ENCODE peak calls at places on chromosomes 12 and 14, in six cellular contexts. K is neuronal stem cell, Z is H9, H is mesendoderm, V is mesenchymal stem cell, C is IMR-90. F is an unnamed sample.

GRCh38 chr14:71764701-71765347 is 167.4 kb upstream of the RGS6 start:
- DNase-seq in K (no peak), Z (no peak), H (no peak), V (peak), C (peak), F (no peak)

GRCh38 chr12:111368291-111368683 is 608 bp downstream of the PHETA1 start:
- DNase-seq in K (peak), Z (no peak), H (no peak), V (peak), C (no peak), F (no peak)

GRCh38 chr14:101559624-101560533 is 1.4 kb upstream of the DIO3 start:
- DNase-seq in K (no peak), Z (peak), H (peak), V (no peak), C (peak), F (peak)

GRCh38 chr14:89407856-89408255 is 9.2 kb downstream of the FOXN3 start:
- DNase-seq in K (no peak), Z (no peak), H (peak), V (peak), C (peak), F (peak)

GRCh38 chr14:24816929-24817637 is 183.1 kb upstream of the GZMB start:
- DNase-seq in K (no peak), Z (no peak), H (no peak), V (no peak), C (no peak), F (no peak)

GRCh38 chr12:57031228-57031670 is 14.9 kb upstream of the TAC3 start:
- DNase-seq in K (no peak), Z (no peak), H (peak), V (no peak), C (no peak), F (no peak)

GRCh38 chr14:60183724-60184596 is 18.8 kb upstream of the DHRS7 start:
- DNase-seq in K (peak), Z (no peak), H (peak), V (peak), C (peak), F (peak)

GRCh38 chr14:100147181-100147631 is 12.2 kb downstream of the DEGS2 start:
- DNase-seq in K (no peak), Z (no peak), H (no peak), V (no peak), C (no peak), F (no peak)

GRCh38 chr12:123094349-123095073 is 56.4 kb downstream of the PITPNM2 start:
- DNase-seq in K (no peak), Z (no peak), H (no peak), V (peak), C (peak), F (peak)

GRCh38 chr12:86660488-86661171 is 404.4 kb upstream of the MGAT4C start:
- DNase-seq in K (no peak), Z (no peak), H (peak), V (peak), C (peak), F (no peak)

GRCh38 chr14:74985806-74986205 is 16.9 kb upstream of the EIF2B2 start:
- DNase-seq in K (no peak), Z (no peak), H (no peak), V (no peak), C (no peak), F (no peak)

GRCh38 chr12:54933381-54933780 is 51.2 kb downstream of the TESPA1 start:
- DNase-seq in K (no peak), Z (no peak), H (peak), V (no peak), C (peak), F (peak)

GRCh38 chr12:32566663-32567634 is 112.2 kb upstream of the DNM1L start:
- DNase-seq in K (no peak), Z (no peak), H (peak), V (no peak), C (peak), F (no peak)

GRCh38 chr12:58711968-58712367 is 208.3 kb downstream of the LRIG3 start:
- DNase-seq in K (no peak), Z (no peak), H (no peak), V (peak), C (peak), F (no peak)
- H2BK120ac ChIP-seq in K (no peak), Z (no peak), H (no peak), V (no peak), C (peak), F (no peak)

DNA sequence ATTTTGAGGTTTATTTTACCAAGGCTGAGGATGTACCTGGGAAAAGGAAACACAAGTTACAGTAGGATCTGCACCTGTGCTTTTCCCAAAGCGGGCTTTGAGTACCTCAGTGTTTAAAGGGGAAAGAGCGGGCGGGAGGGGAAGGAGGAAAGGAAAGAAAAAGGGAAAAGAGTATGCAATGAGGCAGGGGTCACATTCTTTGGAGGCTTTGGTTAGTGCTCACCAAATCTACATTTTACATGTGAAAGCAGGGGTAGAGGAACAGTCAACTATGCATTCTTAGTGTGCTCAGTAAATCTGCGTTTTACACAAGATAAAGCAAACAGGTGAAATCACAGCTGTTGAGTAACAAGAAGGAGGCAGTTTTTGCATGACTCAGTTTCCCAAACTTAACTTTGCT is 242.2 kb downstream of the TMEM132C start:
- DNase-seq in K (no peak), Z (no peak), H (peak), V (no peak), C (no peak), F (no peak)
- H2BK120ac ChIP-seq in K (no peak), Z (no peak), H (no peak), V (no peak), C (no peak), F (no peak)

GRCh38 chr14:77805703-77806102 is 5.8 kb downstream of the ADCK1 start:
- DNase-seq in K (no peak), Z (no peak), H (no peak), V (no peak), C (no peak), F (no peak)

GRCh38 chr14:77799863-77800730 is at the start of gene ADCK1:
- DNase-seq in K (peak), Z (peak), H (peak), V (peak), C (peak), F (peak)

GRCh38 chr14:77804592-77804991 is 4.7 kb downstream of the ADCK1 start:
- DNase-seq in K (no peak), Z (peak), H (peak), V (no peak), C (no peak), F (peak)

GRCh38 chr14:77800814-77801213 is 905 bp downstream of the ADCK1 start:
- DNase-seq in K (no peak), Z (no peak), H (no peak), V (no peak), C (no peak), F (no peak)
- H2BK120ac ChIP-seq in K (no peak), Z (no peak), H (no peak), V (no peak), C (no peak), F (no peak)

GRCh38 chr14:90510208-90510607 is 113.4 kb downstream of the CALM1 start:
- DNase-seq in K (no peak), Z (peak), H (no peak), V (no peak), C (no peak), F (peak)
- H2BK120ac ChIP-seq in K (peak), Z (no peak), H (no peak), V (no peak), C (no peak), F (peak)

DNA sequence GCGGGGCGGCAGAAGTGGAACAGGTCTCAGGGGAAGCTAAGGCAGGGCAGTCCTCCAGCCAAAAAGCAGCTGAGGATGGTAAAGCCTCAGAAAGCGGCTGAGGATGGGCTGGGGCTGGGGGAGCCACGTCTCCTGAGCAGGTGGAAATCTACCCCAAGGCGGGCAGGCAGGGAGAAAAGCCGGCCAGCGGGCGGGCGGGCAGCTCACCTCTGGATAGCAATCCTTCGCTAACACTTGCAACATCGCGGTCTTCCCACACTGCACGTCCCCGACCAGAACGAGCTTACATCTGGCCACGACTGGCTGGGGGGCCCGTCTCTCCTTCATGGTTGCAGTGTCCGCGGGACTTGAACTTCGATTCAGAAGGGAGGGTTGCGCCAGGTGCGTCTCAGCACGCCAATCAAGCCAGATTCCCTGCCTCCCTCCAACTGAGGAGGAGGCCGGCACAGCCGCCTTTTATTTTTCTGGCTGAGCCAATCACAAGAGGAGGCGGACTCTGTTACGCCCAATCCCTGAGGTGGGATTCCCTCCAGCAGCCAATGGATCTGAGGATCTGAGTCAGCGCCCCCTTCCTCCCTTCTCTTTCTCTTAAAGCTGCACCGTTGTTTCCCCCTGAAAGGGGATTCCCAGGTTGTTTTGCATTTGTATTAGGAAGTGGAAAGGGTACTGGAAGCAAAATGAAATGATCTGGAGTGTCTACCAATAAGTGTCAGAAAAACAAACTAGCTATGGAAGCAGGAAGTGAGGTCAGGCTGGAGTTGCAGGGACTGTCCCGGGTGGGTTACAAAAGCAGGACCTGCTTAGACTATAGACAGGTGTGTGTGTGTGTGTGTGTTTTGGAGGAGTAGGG is at the start of gene RND1:
- DNase-seq in K (peak), Z (peak), H (peak), V (peak), C (peak), F (peak)
- H2BK120ac ChIP-seq in K (no peak), Z (no peak), H (no peak), V (no peak), C (no peak), F (no peak)